ENCODE peak calls at places on chromosome 3, in six cellular contexts. L is NCI-H187 treated with DMSO at 0.1 percent for 48 hours; D is HS-27A; H is NCI-H1694 treated with DMSO at 0.1 percent for 48 hours; I is EL; G is activated naive CD8-positive, alpha-beta T cell treated with anti-CD3 and anti-CD28 coated beads for 36 hours. K is an unnamed sample.

GRCh38 chr3:190131329-190131728 is 10.6 kb upstream of the P3H2 start:
- DNase-seq in D (no peak), G (no peak), I (peak; percentile 66), L (no peak), H (no peak), K (no peak)

GRCh38 chr3:100865442-100865841 is 127.8 kb downstream of the ABI3BP start:
- DNase-seq in G (no peak), I (no peak), D (no peak), L (no peak), H (no peak), K (no peak)

GRCh38 chr3:132347095-132347494 is 29.9 kb downstream of the ACP3 start:
- DNase-seq in D (no peak), L (no peak), H (no peak), G (no peak), I (no peak), K (no peak)

GRCh38 chr3:13702226-13702820 is 153.4 kb downstream of the FBLN2 start:
- DNase-seq in D (no peak), G (no peak), I (no peak), H (no peak), L (no peak), K (no peak)

GRCh38 chr3:5875056-5875455 is 687.5 kb downstream of the EDEM1 start:
- DNase-seq in H (no peak), I (no peak), L (no peak), D (no peak), G (no peak), K (no peak)

GRCh38 chr3:72306800-72307341 is 521.9 kb upstream of the PROK2 start:
- DNase-seq in D (no peak), H (no peak), G (no peak), I (no peak), L (peak; percentile 64), K (no peak)

GRCh38 chr3:134449277-134449676 is 36.5 kb downstream of the ANAPC13 start:
- DNase-seq in G (no peak), I (peak; percentile 56), L (no peak), D (no peak), H (peak; percentile 9), K (no peak)

GRCh38 chr3:159174715-159175390 is 373.0 kb downstream of the MFSD1 start:
- DNase-seq in D (no peak), H (no peak), L (no peak), G (no peak), I (no peak), K (no peak)

GRCh38 chr3:194306109-194306686 is 44.9 kb downstream of the CPN2 start:
- DNase-seq in D (no peak), H (no peak), G (peak; percentile 55), I (no peak), L (no peak), K (no peak)

GRCh38 chr3:177721864-177722370 is 524.6 kb upstream of the TBL1XR1 start:
- DNase-seq in G (no peak), D (no peak), I (no peak), L (no peak), H (no peak), K (no peak)